ENCODE peak calls at places on chromosomes 12 and 14, in five cellular contexts. M, L, V, Z and E are unnamed samples.

GRCh38 chr12:55425954-55426353 is at the start of gene OR6C76:
- DNase-seq in Z (no peak), V (no peak), M (no peak), L (no peak), E (no peak)

GRCh38 chr12:65229441-65229840 is 49.0 kb upstream of the MSRB3 start:
- DNase-seq in M (no peak), L (no peak), V (no peak), Z (peak), E (no peak)

GRCh38 chr12:58174316-58174715 is 232.9 kb downstream of the ATP23 start:
- DNase-seq in L (no peak), V (no peak), M (no peak), Z (no peak), E (no peak)

GRCh38 chr12:5912437-5913334 is 32.4 kb downstream of the ANO2 start:
- DNase-seq in Z (no peak), L (peak), M (peak), V (no peak), E (peak)

GRCh38 chr12:119843100-119843499 is 34.0 kb downstream of the CIT start:
- DNase-seq in V (no peak), M (no peak), Z (peak), L (no peak), E (no peak)

GRCh38 chr14:97458302-97459137 is 661.3 kb downstream of the VRK1 start:
- DNase-seq in M (no peak), Z (no peak), L (peak), V (no peak), E (peak)

GRCh38 chr12:119735079-119735478 is 67.1 kb downstream of the PRKAB1 start:
- DNase-seq in V (no peak), M (no peak), Z (no peak), L (no peak), E (no peak)

GRCh38 chr14:37669242-37669641 is 73.8 kb downstream of the TTC6 start:
- DNase-seq in V (no peak), M (no peak), L (no peak), Z (no peak), E (no peak)

GRCh38 chr12:114168061-114168460 is 201.9 kb upstream of the RBM19 start:
- DNase-seq in L (no peak), V (no peak), Z (no peak), M (no peak), E (no peak)

GRCh38 chr12:62711626-62712305 is 223.2 kb downstream of the PPM1H start:
- DNase-seq in V (no peak), M (peak), L (no peak), Z (peak), E (no peak)

GRCh38 chr14:94120667-94121335 is 8.6 kb downstream of the IFI27L2 start:
- DNase-seq in V (no peak), L (no peak), Z (peak), M (no peak), E (no peak)

GRCh38 chr12:51635371-51635770 is 44.3 kb downstream of the SCN8A start:
- DNase-seq in Z (peak), V (no peak), L (no peak), M (no peak), E (no peak)

GRCh38 chr12:31728289-31728916 is 418 bp downstream of the AMN1 start:
- DNase-seq in Z (no peak), L (peak), M (no peak), V (peak), E (peak)

GRCh38 chr14:60915781-60916180 is 65.1 kb downstream of the TRMT5 start:
- DNase-seq in M (no peak), V (no peak), L (no peak), Z (no peak), E (no peak)

GRCh38 chr14:104085032-104085888 is at the start of gene ASPG:
- DNase-seq in Z (no peak), V (no peak), M (no peak), L (peak), E (peak)

GRCh38 chr14:54330876-54331275 is 65.9 kb upstream of the CDKN3 start:
- DNase-seq in L (no peak), M (no peak), V (peak), Z (no peak), E (no peak)

GRCh38 chr12:30088259-30088995 is 304.7 kb upstream of the TMTC1 start:
- DNase-seq in L (no peak), M (no peak), Z (no peak), V (no peak), E (no peak)

GRCh38 chr12:108969622-108970021 is 51.2 kb downstream of the SVOP start:
- DNase-seq in M (no peak), L (no peak), V (no peak), Z (no peak), E (no peak)

GRCh38 chr14:31578792-31579191 is 17.6 kb downstream of the NUBPL start:
- DNase-seq in Z (no peak), M (no peak), L (no peak), V (no peak), E (no peak)

GRCh38 chr14:49863483-49864262 is 11.1 kb upstream of the NEMF start:
- DNase-seq in L (no peak), V (no peak), Z (peak), M (no peak), E (no peak)

GRCh38 chr12:58765653-58766554 is 154.4 kb downstream of the LRIG3 start:
- DNase-seq in L (no peak), V (no peak), M (no peak), Z (peak), E (no peak)

GRCh38 chr14:68094158-68094557 is 274.6 kb downstream of the RAD51B start:
- DNase-seq in L (no peak), Z (no peak), M (no peak), V (no peak), E (no peak)

GRCh38 chr14:83632375-83632774 is 1897.6 kb upstream of the FLRT2 start:
- DNase-seq in M (no peak), L (no peak), V (no peak), Z (no peak), E (no peak)

GRCh38 chr14:71594828-71595227 is 337.4 kb upstream of the RGS6 start:
- DNase-seq in L (no peak), V (no peak), M (no peak), Z (no peak), E (no peak)

GRCh38 chr12:117068492-117068891 is 30.7 kb downstream of the TESC start:
- DNase-seq in V (no peak), M (no peak), L (no peak), Z (no peak), E (no peak)

GRCh38 chr14:36055052-36055378 is 121.5 kb downstream of the PTCSC3 start:
- DNase-seq in V (no peak), Z (no peak), M (no peak), L (no peak), E (no peak)

GRCh38 chr14:36055681-36056225 is 120.8 kb downstream of the PTCSC3 start:
- DNase-seq in M (no peak), V (no peak), Z (no peak), L (no peak), E (no peak)

GRCh38 chr14:36054353-36055051 is 122.0 kb downstream of the PTCSC3 start:
- DNase-seq in V (no peak), Z (no peak), L (no peak), M (no peak), E (no peak)

GRCh38 chr14:36057452-36058142 is 118.9 kb downstream of the PTCSC3 start:
- DNase-seq in L (no peak), M (no peak), V (peak), Z (no peak), E (no peak)

DNA sequence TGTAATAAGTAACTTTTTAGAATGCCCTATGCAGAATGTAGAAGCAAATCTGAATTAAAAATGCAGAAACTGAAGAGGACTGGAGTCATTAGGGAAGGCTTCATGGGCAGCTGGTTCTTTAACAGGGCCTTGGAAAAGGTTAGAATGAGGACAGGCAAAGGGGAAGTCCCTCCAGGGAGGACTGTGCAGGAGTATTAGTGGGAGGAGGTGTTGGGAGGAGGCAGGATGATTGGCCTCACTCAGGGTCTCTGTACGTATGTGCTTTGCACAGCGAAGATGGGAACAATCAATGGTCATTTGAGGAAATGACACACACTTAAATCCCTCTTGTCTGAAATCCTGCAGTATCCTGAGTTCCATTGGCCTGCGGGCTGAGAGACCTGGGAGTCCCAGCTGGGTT is 119.7 kb downstream of the PTCSC3 start:
- DNase-seq in M (no peak), Z (no peak), V (peak), L (no peak), E (no peak)
- H2BK12ac ChIP-seq in M (no peak), Z (no peak), V (no peak), L (no peak), E (no peak)

GRCh38 chr12:80781313-80781712 is 64.6 kb downstream of the MYF5 start:
- DNase-seq in V (no peak), L (no peak), M (no peak), Z (no peak), E (no peak)
- H3K27ac ChIP-seq in V (no peak), L (peak), M (no peak), Z (no peak), E (no peak)

DNA sequence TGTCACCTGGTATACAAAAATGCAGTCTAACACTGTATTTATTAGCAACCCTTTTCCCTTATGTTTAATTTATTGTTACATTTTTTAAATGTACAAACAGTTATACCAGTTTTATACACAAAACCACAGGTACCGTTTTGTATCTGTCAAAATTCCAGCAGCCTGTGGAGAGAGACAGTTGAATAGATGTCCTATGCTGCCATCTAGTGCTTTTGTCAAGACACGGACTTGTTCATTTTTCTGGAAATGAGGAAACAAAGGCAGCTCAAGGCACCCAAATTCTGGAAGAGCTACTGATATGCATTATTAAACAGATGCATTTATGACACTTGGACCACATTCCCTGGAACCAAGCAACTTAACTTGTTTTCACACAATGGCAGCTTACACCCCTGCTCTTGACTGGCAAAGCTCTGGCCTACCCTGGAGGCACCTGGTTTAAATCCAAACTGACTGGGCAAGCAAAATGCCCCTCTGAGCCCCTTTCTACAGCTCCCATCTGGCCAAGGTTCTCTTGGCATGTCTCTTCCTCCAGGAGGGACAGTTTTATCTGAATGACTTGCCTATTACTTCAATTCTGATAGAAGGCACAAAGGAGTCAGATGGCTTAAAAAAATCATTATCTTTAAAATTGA is 286.9 kb upstream of the PRKD1 start:
- DNase-seq in M (peak), Z (peak), V (peak), L (no peak), E (no peak)
- H3K18ac ChIP-seq in M (peak), Z (no peak), V (no peak), L (no peak), E (no peak)

GRCh38 chr12:97112161-97112560 is 205.1 kb downstream of the NEDD1 start:
- DNase-seq in M (no peak), Z (no peak), L (no peak), V (no peak), E (no peak)

DNA sequence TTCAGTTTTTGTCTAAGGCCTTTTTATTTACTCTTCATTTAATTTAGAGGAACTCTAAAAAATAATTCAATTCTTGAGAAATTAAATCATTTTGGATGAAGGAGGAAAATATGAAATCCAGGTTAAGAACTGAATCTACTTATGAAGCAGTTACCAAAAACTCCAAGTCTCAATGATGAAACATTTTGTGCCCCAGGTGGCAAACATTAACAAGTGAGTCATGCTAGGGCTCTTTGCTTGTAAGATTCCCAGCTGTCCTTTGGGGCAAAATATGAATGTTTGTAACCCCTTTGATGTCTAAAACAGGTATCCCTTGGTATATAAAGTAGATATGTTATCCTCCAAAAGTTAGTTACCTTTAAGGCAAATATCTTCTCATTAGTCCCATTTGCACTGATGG is 202.4 kb downstream of the NEDD1 start:
- DNase-seq in Z (no peak), V (no peak), M (no peak), L (no peak), E (no peak)
- H2BK12ac ChIP-seq in Z (no peak), V (no peak), M (no peak), L (no peak), E (no peak)

GRCh38 chr14:65613251-65613650 is 200.7 kb downstream of the FUT8 start:
- DNase-seq in V (no peak), Z (no peak), M (no peak), L (no peak), E (no peak)
- H3K27ac ChIP-seq in V (no peak), Z (no peak), M (no peak), L (no peak), E (no peak)

GRCh38 chr12:122160761-122161160 is 13.3 kb downstream of the IL31 start:
- DNase-seq in V (no peak), Z (no peak), L (no peak), M (no peak), E (no peak)
- H3K18ac ChIP-seq in V (no peak), Z (no peak), L (no peak), M (no peak), E (no peak)

GRCh38 chr12:103727638-103728037 is 113.4 kb downstream of the NT5DC3 start:
- DNase-seq in V (no peak), L (no peak), M (no peak), Z (no peak), E (no peak)
- H2BK12ac ChIP-seq in V (no peak), L (no peak), M (no peak), Z (no peak), E (no peak)